ENCODE peak calls at places on chromosomes 16 and 17, in four cellular contexts. V is stimulated activated CD8-positive, alpha-beta memory T cell treated with anti-CD3 and anti-CD28 coated beads, Interleukin-7, amount 100 ng/mL, for 1 hour; D is T-helper 2 cell; T is activated naive CD4-positive, alpha-beta T cell. O is an unnamed sample.

GRCh38 chr17:74729866-74730265 is 7.2 kb upstream of the RAB37 start:
- DNase-seq in V (no peak), T (no peak), D (no peak), O (no peak)

GRCh38 chr16:9787717-9788116 is 394.5 kb downstream of the GRIN2A start:
- DNase-seq in D (no peak), T (no peak), V (no peak), O (no peak)

GRCh38 chr17:82257473-82257872 is 16.0 kb downstream of the CSNK1D start:
- DNase-seq in V (peak; percentile 52), D (peak; percentile 40), T (no peak), O (no peak)

GRCh38 chr16:3553138-3553923 is 23.9 kb downstream of the NLRC3 start:
- DNase-seq in D (no peak), V (no peak), T (no peak), O (no peak)

GRCh38 chr16:80899804-80900592 is 95.6 kb upstream of the CDYL2 start:
- DNase-seq in D (no peak), T (no peak), V (no peak), O (peak; percentile 82)

GRCh38 chr17:65055280-65055707 is 1.2 kb downstream of the GNA13 start:
- DNase-seq in T (no peak), V (no peak), D (no peak), O (no peak)

GRCh38 chr16:85416267-85417109 is 196.6 kb upstream of the GSE1 start:
- DNase-seq in T (peak; percentile 36), D (peak; percentile 49), V (peak; percentile 41), O (no peak)

GRCh38 chr16:68369697-68370096 is 58.9 kb downstream of the PRMT7 start:
- DNase-seq in V (no peak), D (no peak), T (no peak), O (no peak)

GRCh38 chr17:15649861-15650391 is 30.4 kb upstream of the FBXW10B start:
- DNase-seq in D (no peak), V (no peak), T (no peak), O (no peak)

GRCh38 chr16:50574852-50575251 is 26.7 kb downstream of the NKD1 start:
- DNase-seq in V (no peak), T (no peak), D (no peak), O (no peak)

GRCh38 chr17:17836818-17837379 is at the start of gene SREBF1:
- DNase-seq in D (peak; percentile 48), T (no peak), V (peak; percentile 32), O (no peak)

GRCh38 chr17:65727832-65728231 is 166.4 kb upstream of the AXIN2 start:
- DNase-seq in V (no peak), D (no peak), T (no peak), O (no peak)

GRCh38 chr17:13475574-13476223 is 126.0 kb downstream of the HS3ST3A1 start:
- DNase-seq in T (no peak), V (no peak), D (no peak), O (no peak)

GRCh38 chr17:28540231-28540630 is 12.2 kb downstream of the UNC119 start:
- DNase-seq in D (no peak), V (no peak), T (no peak), O (no peak)

GRCh38 chr17:47253541-47254402 is at the start of gene ITGB3:
- DNase-seq in T (no peak), V (peak; percentile 33), D (peak; percentile 39), O (no peak)

GRCh38 chr17:72099919-72100318 is 20.9 kb upstream of the SOX9 start:
- DNase-seq in V (no peak), D (no peak), T (no peak), O (no peak)

O was measured in thoracic aorta.